ENCODE peak calls at places on chromosomes 12 and 14, in eight cellular contexts. Z is CD4-positive, CD25-positive, alpha-beta regulatory T cell; P is aorta; V is psoas muscle; X is fibroblast of lung; D is body of pancreas; H is CD8-positive, alpha-beta T cell; N is breast epithelium. J is an unnamed sample.

GRCh38 chr12:64806593-64806992 is 17.9 kb upstream of the TBC1D30 start:
- DNase-seq in Z (no peak), D (no peak), V (no peak), N (no peak), P (no peak), H (no peak), X (peak; percentile 78), J (peak; percentile 64)

GRCh38 chr12:76057316-76057715 is 25.7 kb upstream of the PHLDA1 start:
- DNase-seq in V (no peak), P (no peak), X (no peak), H (no peak), D (no peak), N (no peak), Z (no peak), J (no peak)

GRCh38 chr14:69895109-69895508 is 15.9 kb downstream of the SMOC1 start:
- DNase-seq in D (no peak), P (no peak), X (no peak), N (peak; percentile 30), Z (no peak), V (no peak), H (no peak), J (no peak)

GRCh38 chr14:73786632-73786941 is 65.0 kb upstream of the PTGR2 start:
- DNase-seq in Z (no peak), X (peak; percentile 51), V (peak; percentile 66), P (peak; percentile 73), N (no peak), H (no peak), D (peak; percentile 48), J (no peak)

GRCh38 chr14:91420686-91421085 is 3.1 kb upstream of the CCDC88C start:
- DNase-seq in N (no peak), Z (no peak), H (no peak), D (no peak), V (no peak), P (no peak), X (no peak), J (no peak)

GRCh38 chr12:119446459-119446858 is 111.9 kb downstream of the CCDC60 start:
- DNase-seq in V (no peak), H (no peak), P (no peak), Z (no peak), D (no peak), X (no peak), N (no peak), J (peak; percentile 49)

GRCh38 chr14:75794615-75795038 is 133.6 kb downstream of the TTLL5 start:
- DNase-seq in D (no peak), Z (no peak), H (no peak), V (no peak), X (peak; percentile 87), N (no peak), P (no peak), J (peak; percentile 41)

GRCh38 chr12:120115692-120116442 is 686 bp downstream of the RAB35 start:
- DNase-seq in X (peak; percentile 44), H (no peak), V (peak; percentile 75), D (peak; percentile 54), N (no peak), Z (no peak), P (peak; percentile 54), J (no peak)

GRCh38 chr14:76666746-76667145 is 94.5 kb upstream of the VASH1 start:
- DNase-seq in D (no peak), H (no peak), P (no peak), N (no peak), V (no peak), X (no peak), Z (no peak), J (no peak)

GRCh38 chr12:97024393-97024792 is 117.3 kb downstream of the NEDD1 start:
- DNase-seq in V (no peak), Z (no peak), P (no peak), X (no peak), N (no peak), D (no peak), H (no peak), J (no peak)

GRCh38 chr12:76506149-76506548 is 53.4 kb downstream of the OSBPL8 start:
- DNase-seq in Z (no peak), D (no peak), P (no peak), H (no peak), N (no peak), X (no peak), V (no peak), J (no peak)

GRCh38 chr14:91839754-91840153 is 27.6 kb downstream of the TC2N start:
- DNase-seq in V (no peak), P (no peak), Z (no peak), H (no peak), D (no peak), N (no peak), X (no peak), J (no peak)

DNA sequence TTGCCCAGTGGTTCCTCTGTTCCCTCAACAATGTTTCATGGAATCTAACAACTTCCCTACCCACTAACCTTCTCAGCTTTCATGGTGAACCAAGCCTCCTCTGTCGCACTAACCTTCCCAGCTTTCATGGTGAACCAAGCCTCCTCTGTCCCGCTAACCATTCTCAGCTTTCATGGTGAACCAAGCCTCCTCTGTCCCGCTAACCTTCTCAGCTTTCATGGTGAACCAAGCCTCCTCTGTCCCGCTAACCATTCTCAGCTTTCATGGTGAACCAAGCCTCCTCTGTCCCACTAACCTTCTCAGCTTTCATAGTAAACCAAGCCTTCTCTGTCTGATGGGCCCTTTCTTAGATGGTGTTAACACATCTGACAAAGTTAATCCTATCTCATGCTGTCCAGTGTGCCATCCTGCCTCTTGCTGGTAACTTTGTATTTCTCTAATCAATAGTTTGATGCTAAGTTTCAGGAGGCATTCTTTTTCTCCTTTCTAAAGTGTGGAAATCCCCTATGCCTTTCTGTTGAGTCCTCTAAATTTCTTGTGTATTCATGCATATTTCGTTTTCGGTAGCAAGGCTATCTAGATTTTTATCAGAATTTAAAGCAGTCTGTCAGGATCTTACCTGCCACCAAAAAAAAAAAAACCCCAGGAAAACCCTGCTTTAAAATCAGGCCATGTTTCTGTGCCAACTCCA is 26.8 kb upstream of the KCNK13 start:
- DNase-seq in X (no peak), D (no peak), Z (no peak), P (no peak), H (no peak), V (no peak), N (no peak), J (no peak)
- H3K36me3 ChIP-seq in X (peaks cover 4% of the 10 kb centered on the region), D (peaks cover 3% of the 10 kb centered on the region), Z (peaks cover 65% of the 10 kb centered on the region), P (peaks cover 3% of the 10 kb centered on the region), H (peaks cover 26% of the 10 kb centered on the region), V (peaks cover 6% of the 10 kb centered on the region), N (no peaks in the 10 kb centered on the region), J (peaks cover 8% of the 10 kb centered on the region)

DNA sequence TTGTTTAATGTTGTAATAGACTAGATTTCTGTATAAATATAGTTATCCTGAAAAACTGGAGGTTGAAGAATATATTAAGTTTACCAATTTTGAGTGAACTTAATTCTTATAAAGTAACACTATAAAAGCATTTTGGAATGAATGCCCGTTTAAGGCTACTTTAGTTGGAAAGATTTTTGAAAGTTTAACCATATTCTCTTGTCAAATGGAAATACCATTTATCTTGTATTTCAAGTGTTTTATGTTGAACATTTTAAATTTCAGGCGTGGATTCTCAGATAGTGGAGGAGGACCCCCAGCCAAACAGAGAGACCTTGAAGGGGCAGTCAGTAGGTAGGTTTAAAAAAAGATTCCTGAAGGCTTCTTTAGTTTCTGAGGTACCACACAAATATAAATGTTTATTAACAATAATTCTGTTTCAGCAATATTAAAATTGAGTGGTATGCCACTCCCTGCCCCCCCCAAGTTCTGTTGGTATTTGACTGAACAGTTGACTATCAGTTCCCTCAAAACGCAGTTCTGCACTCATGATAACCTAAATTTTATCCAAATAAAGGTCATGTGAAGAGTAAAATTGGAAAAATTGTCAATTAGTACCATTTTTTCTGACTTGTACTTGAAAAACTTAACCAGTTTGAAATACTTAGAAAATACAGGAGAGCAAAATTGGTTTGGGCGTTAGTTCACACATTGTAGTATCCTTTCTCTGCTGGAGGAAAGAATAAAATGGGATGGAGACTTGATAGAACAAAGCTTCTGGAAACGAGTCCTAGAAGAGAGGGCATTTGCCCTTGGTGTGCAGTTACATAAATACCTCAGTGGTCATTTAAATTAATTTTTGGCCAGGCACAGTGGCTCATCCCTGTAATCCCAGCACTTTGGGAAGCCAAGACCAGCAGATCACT is 1.5 kb downstream of the PNN start:
- DNase-seq in H (no peak), X (no peak), D (no peak), P (no peak), V (no peak), N (no peak), Z (no peak), J (no peak)
- H3K36me3 ChIP-seq in H (peaks cover 23% of the 10 kb centered on the region), X (peaks cover 10% of the 10 kb centered on the region), D (peaks cover 41% of the 10 kb centered on the region), P (no peaks in the 10 kb centered on the region), V (peaks cover 21% of the 10 kb centered on the region), N (no peaks in the 10 kb centered on the region), Z (peaks cover 50% of the 10 kb centered on the region), J (peaks cover 21% of the 10 kb centered on the region)

DNA sequence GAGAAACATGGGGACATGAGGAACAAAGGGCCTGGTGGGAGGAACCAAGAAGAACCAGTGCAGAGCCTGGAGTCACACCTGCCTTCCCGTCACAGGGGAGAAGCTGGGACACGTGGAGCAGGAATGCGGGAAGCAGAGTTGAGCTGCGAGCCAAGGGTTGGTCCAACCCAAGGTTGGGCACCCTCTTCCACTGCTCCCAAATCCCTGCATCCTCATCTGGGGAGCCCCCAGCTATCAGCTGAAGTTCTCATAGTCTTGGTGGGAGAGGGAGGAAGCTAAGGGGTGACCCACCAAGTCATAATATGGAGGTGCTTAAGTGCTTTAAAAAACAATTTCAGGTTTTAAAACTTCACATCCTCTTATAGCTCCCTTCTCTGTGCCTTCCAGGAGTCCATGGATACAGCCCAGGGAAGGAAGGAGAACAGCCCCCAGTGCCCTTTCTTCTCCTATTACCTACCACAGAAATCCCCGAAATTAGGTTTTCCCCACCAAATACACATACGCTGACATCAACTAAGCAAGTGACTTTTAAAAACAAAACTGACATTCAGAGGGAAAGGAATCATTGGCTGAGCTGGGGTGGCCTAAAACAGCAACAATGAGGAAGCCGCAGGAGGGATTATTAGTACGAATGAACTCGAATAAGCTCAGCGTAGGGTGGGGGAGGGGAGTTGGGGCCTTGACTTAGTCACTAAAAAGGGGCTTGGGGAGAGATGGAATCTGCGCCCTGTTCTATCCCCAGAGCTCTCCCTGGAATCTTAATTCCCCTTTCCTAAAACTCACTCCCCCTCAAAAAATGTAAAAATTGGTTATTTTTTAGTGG is 4.5 kb downstream of the MYL6 start:
- DNase-seq in N (no peak), V (no peak), H (no peak), D (no peak), X (no peak), P (peak; percentile 44), Z (no peak), J (no peak)
- H3K36me3 ChIP-seq in N (peaks cover 5% of the 10 kb centered on the region), V (peaks cover 21% of the 10 kb centered on the region), H (peaks cover 58% of the 10 kb centered on the region), D (peaks cover 31% of the 10 kb centered on the region), X (peaks cover 36% of the 10 kb centered on the region), P (no peaks in the 10 kb centered on the region), Z (peaks cover 65% of the 10 kb centered on the region), J (peaks cover 39% of the 10 kb centered on the region)

GRCh38 chr12:113926792-113927191 is 39.3 kb downstream of the RBM19 start:
- DNase-seq in P (no peak), V (no peak), D (no peak), N (no peak), X (no peak), H (no peak), Z (no peak), J (no peak)

GRCh38 chr12:113919791-113920190 is 46.3 kb downstream of the RBM19 start:
- DNase-seq in N (no peak), D (no peak), Z (no peak), P (no peak), H (no peak), X (no peak), V (no peak), J (no peak)

GRCh38 chr12:113924341-113924740 is 41.8 kb downstream of the RBM19 start:
- DNase-seq in Z (no peak), V (no peak), H (no peak), P (no peak), D (no peak), X (no peak), N (no peak), J (no peak)

GRCh38 chr12:113918306-113918705 is 47.8 kb downstream of the RBM19 start:
- DNase-seq in P (no peak), H (no peak), V (no peak), N (no peak), Z (no peak), D (no peak), X (no peak), J (no peak)

GRCh38 chr12:113923251-113923650 is 42.9 kb downstream of the RBM19 start:
- DNase-seq in H (no peak), D (no peak), Z (no peak), N (no peak), P (no peak), X (no peak), V (no peak), J (no peak)
- H3K36me3 ChIP-seq in H (peaks cover 32% of the 10 kb centered on the region), D (peaks cover 21% of the 10 kb centered on the region), Z (peaks cover 71% of the 10 kb centered on the region), N (no peaks in the 10 kb centered on the region), P (peaks cover 4% of the 10 kb centered on the region), X (peaks cover 12% of the 10 kb centered on the region), V (peaks cover 10% of the 10 kb centered on the region), J (peaks cover 3% of the 10 kb centered on the region)